ENCODE peak calls at places on chromosomes 16 and 17, in ten cellular contexts. X is esophagus squamous epithelium, H is kidney, N is brain microvascular endothelial cell, Y is cardiac fibroblast, V is psoas muscle, M is Peyer's patch, L is HFF-Myc, U is A549, A is ascending aorta. K is an unnamed sample.

GRCh38 chr16:87733190-87733589 is 32.6 kb downstream of the KLHDC4 start:
- DNase-seq in X (no peak), H (no peak), N (no peak), Y (no peak), V (no peak), M (no peak), L (no peak), U (no peak), A (no peak), K (no peak)

GRCh38 chr16:87608400-87608985 is 6.2 kb downstream of the JPH3 start:
- DNase-seq in X (no peak), H (peak), N (peak), Y (peak), V (peak), M (no peak), L (peak), U (peak), A (no peak), K (no peak)

GRCh38 chr17:55726440-55726839 is 3.8 kb upstream of the TMEM100 start:
- DNase-seq in X (no peak), H (no peak), N (peak), Y (peak), V (peak), M (no peak), L (peak), U (peak), A (peak), K (peak)

GRCh38 chr16:29900888-29901606 is 759 bp downstream of the ASPHD1 start:
- DNase-seq in X (no peak), H (no peak), N (no peak), Y (no peak), V (no peak), M (no peak), L (no peak), U (no peak), A (no peak), K (no peak)

GRCh38 chr17:1882836-1883235 is 53.0 kb downstream of the RPA1 start:
- DNase-seq in X (no peak), H (no peak), N (peak), Y (peak), V (no peak), M (no peak), L (peak), U (peak), A (no peak), K (no peak)

GRCh38 chr17:42565523-42566214 is 1.2 kb upstream of the MLX start:
- DNase-seq in X (no peak), H (peak), N (no peak), Y (no peak), V (no peak), M (no peak), L (no peak), U (no peak), A (no peak), K (no peak)

GRCh38 chr16:47581114-47581513 is 120.0 kb downstream of the PHKB start:
- DNase-seq in X (no peak), H (no peak), N (no peak), Y (no peak), V (no peak), M (no peak), L (no peak), U (peak), A (no peak), K (no peak)

GRCh38 chr17:1365445-1366039 is 34.5 kb downstream of the YWHAE start:
- DNase-seq in X (no peak), H (no peak), N (peak), Y (peak), V (no peak), M (no peak), L (peak), U (peak), A (peak), K (peak)

GRCh38 chr17:30363715-30364202 is 15.0 kb upstream of the CPD start:
- DNase-seq in X (no peak), H (peak), N (no peak), Y (peak), V (no peak), M (no peak), L (peak), U (no peak), A (no peak), K (no peak)

GRCh38 chr17:17757944-17758343 is 76.7 kb downstream of the RAI1 start:
- DNase-seq in X (no peak), H (peak), N (no peak), Y (no peak), V (no peak), M (no peak), L (no peak), U (no peak), A (no peak), K (no peak)

GRCh38 chr16:50251375-50252081 is 14.8 kb upstream of the ADCY7 start:
- DNase-seq in X (no peak), H (no peak), N (peak), Y (peak), V (no peak), M (peak), L (no peak), U (no peak), A (no peak), K (peak)

GRCh38 chr17:45942284-45942683 is 47.9 kb downstream of the MAPT start:
- DNase-seq in X (no peak), H (no peak), N (no peak), Y (peak), V (peak), M (no peak), L (peak), U (no peak), A (peak), K (no peak)

GRCh38 chr16:88856122-88856827 is 472 bp downstream of the GALNS start:
- DNase-seq in X (no peak), H (peak), N (no peak), Y (no peak), V (peak), M (peak), L (no peak), U (no peak), A (peak), K (no peak)

GRCh38 chr16:54928016-54928356 is 2.7 kb upstream of the IRX5 start:
- DNase-seq in X (no peak), H (peak), N (no peak), Y (peak), V (no peak), M (no peak), L (no peak), U (peak), A (no peak), K (no peak)

GRCh38 chr16:69618307-69618706 is 52.5 kb downstream of the NFAT5 start:
- DNase-seq in X (no peak), H (no peak), N (no peak), Y (peak), V (no peak), M (no peak), L (no peak), U (no peak), A (no peak), K (no peak)

GRCh38 chr17:6969323-6969726 is 26.5 kb upstream of the ALOX12 start:
- DNase-seq in X (no peak), H (no peak), N (no peak), Y (peak), V (no peak), M (no peak), L (no peak), U (peak), A (no peak), K (no peak)

GRCh38 chr16:88099563-88099890 is 148.3 kb downstream of the BANP start:
- DNase-seq in X (no peak), H (peak), N (no peak), Y (no peak), V (no peak), M (no peak), L (no peak), U (no peak), A (no peak), K (no peak)

GRCh38 chr16:88886915-88887521 is 20.6 kb upstream of the PABPN1L start:
- DNase-seq in X (no peak), H (peak), N (no peak), Y (peak), V (peak), M (peak), L (no peak), U (no peak), A (no peak), K (no peak)

GRCh38 chr17:82965371-82965770 is 114.0 kb upstream of the METRNL start:
- DNase-seq in X (no peak), H (peak), N (no peak), Y (no peak), V (no peak), M (peak), L (no peak), U (no peak), A (no peak), K (no peak)

GRCh38 chr17:48486557-48486956 is 44.3 kb downstream of the HOXB1 start:
- DNase-seq in X (no peak), H (peak), N (peak), Y (peak), V (peak), M (no peak), L (peak), U (peak), A (no peak), K (peak)

GRCh38 chr16:16933861-16934260 is 536.9 kb downstream of the XYLT1 start:
- DNase-seq in X (no peak), H (no peak), N (no peak), Y (no peak), V (no peak), M (no peak), L (no peak), U (no peak), A (no peak), K (no peak)

GRCh38 chr16:27470567-27471431 is 68.8 kb downstream of the IL21R start:
- DNase-seq in X (no peak), H (peak), N (peak), Y (peak), V (peak), M (peak), L (peak), U (no peak), A (no peak), K (no peak)

GRCh38 chr17:39541652-39542051 is 66.1 kb downstream of the NEUROD2 start:
- DNase-seq in X (no peak), H (no peak), N (no peak), Y (no peak), V (no peak), M (no peak), L (no peak), U (no peak), A (peak), K (no peak)

GRCh38 chr17:49624896-49625295 is 49.2 kb downstream of the NXPH3 start:
- DNase-seq in X (no peak), H (no peak), N (peak), Y (peak), V (no peak), M (no peak), L (peak), U (no peak), A (peak), K (no peak)

GRCh38 chr17:53313746-53314145 is 509.0 kb upstream of the KIF2B start:
- DNase-seq in X (no peak), H (no peak), N (peak), Y (peak), V (no peak), M (no peak), L (no peak), U (no peak), A (no peak), K (no peak)

GRCh38 chr17:979211-979538 is 401 bp downstream of the NXN start:
- DNase-seq in X (no peak), H (peak), N (no peak), Y (no peak), V (no peak), M (no peak), L (no peak), U (no peak), A (no peak), K (no peak)

GRCh38 chr17:58303981-58304734 is 23.4 kb upstream of the MPO start:
- DNase-seq in X (no peak), H (peak), N (peak), Y (peak), V (no peak), M (peak), L (no peak), U (peak), A (peak), K (no peak)

GRCh38 chr16:64983983-64984382 is 137.9 kb downstream of the CDH11 start:
- DNase-seq in X (no peak), H (no peak), N (peak), Y (peak), V (no peak), M (no peak), L (peak), U (peak), A (no peak), K (no peak)

GRCh38 chr16:67803894-67804293 is 2.5 kb downstream of the RANBP10 start:
- DNase-seq in X (no peak), H (no peak), N (no peak), Y (no peak), V (no peak), M (no peak), L (no peak), U (no peak), A (no peak), K (no peak)

GRCh38 chr16:19029980-19030379 is 37.4 kb upstream of the COQ7 start:
- DNase-seq in X (no peak), H (no peak), N (no peak), Y (peak), V (no peak), M (no peak), L (no peak), U (no peak), A (no peak), K (no peak)

GRCh38 chr16:23962001-23962400 is 126.2 kb downstream of the PRKCB start:
- DNase-seq in X (no peak), H (no peak), N (no peak), Y (no peak), V (no peak), M (no peak), L (no peak), U (no peak), A (no peak), K (no peak)

GRCh38 chr16:53031323-53031942 is 21.3 kb downstream of the CHD9NB start:
- DNase-seq in X (no peak), H (no peak), N (no peak), Y (peak), V (no peak), M (no peak), L (no peak), U (no peak), A (no peak), K (no peak)

GRCh38 chr17:266219-266618 is 84.8 kb upstream of the DOC2B start:
- DNase-seq in X (no peak), H (peak), N (no peak), Y (no peak), V (no peak), M (peak), L (no peak), U (no peak), A (peak), K (no peak)

GRCh38 chr17:77466140-77466539 is 325.4 kb downstream of the SEC14L1 start:
- DNase-seq in X (no peak), H (peak), N (no peak), Y (no peak), V (no peak), M (no peak), L (no peak), U (no peak), A (no peak), K (no peak)

GRCh38 chr16:3950343-3951193 is 70.1 kb upstream of the CREBBP start:
- DNase-seq in X (no peak), H (peak), N (peak), Y (peak), V (peak), M (peak), L (peak), U (peak), A (peak), K (no peak)

GRCh38 chr16:85173981-85174751 is 61.9 kb upstream of the CIBAR2 start:
- DNase-seq in X (no peak), H (peak), N (peak), Y (peak), V (peak), M (no peak), L (peak), U (peak), A (peak), K (no peak)

GRCh38 chr16:67857547-67858233 is 10.2 kb upstream of the CENPT start:
- DNase-seq in X (no peak), H (peak), N (peak), Y (peak), V (peak), M (peak), L (peak), U (peak), A (peak), K (no peak)

GRCh38 chr17:8004899-8005298 is 2.5 kb downstream of the GUCY2D start:
- DNase-seq in X (no peak), H (peak), N (peak), Y (peak), V (no peak), M (no peak), L (no peak), U (no peak), A (no peak), K (no peak)

GRCh38 chr17:46979023-46979870 is at the start of gene RPRML:
- DNase-seq in X (no peak), H (peak), N (no peak), Y (no peak), V (peak), M (peak), L (no peak), U (peak), A (no peak), K (no peak)

GRCh38 chr17:33192961-33193911 is 99.9 kb downstream of the ASIC2 start:
- DNase-seq in X (no peak), H (no peak), N (no peak), Y (no peak), V (no peak), M (no peak), L (no peak), U (no peak), A (peak), K (no peak)

GRCh38 chr17:61443475-61443882 is 8.7 kb upstream of the TBX4 start:
- DNase-seq in X (no peak), H (no peak), N (no peak), Y (no peak), V (no peak), M (no peak), L (no peak), U (no peak), A (no peak), K (no peak)
- H3K4me3 ChIP-seq in X (no peak), H (no peak), N (no peak), Y (no peak), V (no peak), M (no peak), L (no peak), U (no peak), A (no peak), K (no peak)

DNA sequence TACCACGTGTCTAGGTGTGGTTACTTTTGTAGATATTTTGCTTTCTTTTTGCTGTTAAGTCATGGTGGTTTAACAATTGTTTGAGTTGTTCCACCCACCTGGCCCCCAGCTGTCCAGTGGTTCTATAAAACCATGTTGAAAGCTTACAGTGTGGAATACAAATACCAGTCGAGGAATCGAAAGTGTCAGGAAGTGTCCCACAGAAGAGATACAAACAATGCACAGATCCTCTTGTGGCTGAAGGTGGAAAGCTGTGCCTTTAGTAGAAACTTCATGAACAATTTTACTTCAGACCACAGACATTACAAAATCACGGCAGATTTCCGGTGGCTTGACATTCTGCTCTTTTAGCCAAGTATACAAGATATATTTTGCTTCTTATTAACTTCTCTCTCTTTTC is 782.4 kb upstream of the SOX9 start:
- DNase-seq in X (no peak), H (no peak), N (no peak), Y (peak), V (no peak), M (no peak), L (peak), U (peak), A (no peak), K (no peak)
- TF ChIP-seq CTCF in X (no peak), H (no peak), N (peak), Y (no peak), V (no peak), M (no peak), L (no peak), U (no peak), A (no peak), K (no peak)

GRCh38 chr17:81438024-81438664 is 42.9 kb downstream of the BAHCC1 start:
- DNase-seq in X (no peak), H (no peak), N (no peak), Y (no peak), V (no peak), M (no peak), L (no peak), U (no peak), A (no peak), K (no peak)
- H3K4me3 ChIP-seq in X (no peak), H (no peak), N (no peak), Y (no peak), V (no peak), M (no peak), L (no peak), U (no peak), A (no peak), K (no peak)

GRCh38 chr17:57002904-57003303 is 25.0 kb downstream of the SCPEP1 start:
- DNase-seq in X (no peak), H (no peak), N (no peak), Y (no peak), V (no peak), M (no peak), L (no peak), U (no peak), A (no peak), K (no peak)

GRCh38 chr17:57008958-57009357 is 31.0 kb downstream of the SCPEP1 start:
- DNase-seq in X (no peak), H (no peak), N (no peak), Y (no peak), V (no peak), M (no peak), L (no peak), U (no peak), A (no peak), K (no peak)

GRCh38 chr17:57001541-57001940 is 23.6 kb downstream of the SCPEP1 start:
- DNase-seq in X (no peak), H (no peak), N (no peak), Y (no peak), V (no peak), M (no peak), L (no peak), U (no peak), A (no peak), K (no peak)

GRCh38 chr17:57006040-57006439 is 28.1 kb downstream of the SCPEP1 start:
- DNase-seq in X (no peak), H (no peak), N (no peak), Y (no peak), V (no peak), M (no peak), L (no peak), U (no peak), A (no peak), K (no peak)

DNA sequence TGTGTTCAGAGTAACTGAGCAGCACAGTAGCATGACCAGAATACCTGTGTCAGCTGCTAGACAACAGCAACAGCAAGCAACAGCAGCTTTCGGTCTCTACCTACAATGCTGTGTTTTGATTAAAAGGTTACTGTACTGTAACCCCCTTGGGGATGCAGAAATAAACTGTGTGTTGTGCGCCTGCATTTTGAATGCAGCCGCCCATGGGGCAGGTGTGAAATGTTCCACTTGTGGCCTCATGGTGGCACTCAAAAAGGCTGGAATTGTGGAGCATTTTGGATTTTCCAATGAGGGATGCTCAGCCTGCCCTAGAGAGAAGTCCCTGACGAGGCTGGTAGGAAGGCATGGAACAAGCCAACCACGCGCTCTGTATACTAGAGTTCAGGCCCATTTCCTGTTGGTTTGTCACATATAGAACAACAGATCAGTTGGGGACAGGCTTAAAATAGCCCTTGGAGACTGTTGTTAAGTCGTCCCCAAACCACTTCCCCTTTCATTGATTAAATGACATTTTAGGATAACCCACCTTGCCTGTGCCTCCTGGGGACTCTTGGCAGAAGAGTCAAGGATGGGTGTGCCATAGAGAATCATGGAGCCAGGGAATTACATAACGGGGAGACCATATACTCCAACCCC is 27.1 kb downstream of the SCPEP1 start:
- DNase-seq in X (no peak), H (no peak), N (no peak), Y (no peak), V (no peak), M (no peak), L (no peak), U (peak), A (no peak), K (no peak)
- TF ChIP-seq CTCF in X (no peak), H (peak), N (peak), Y (no peak), V (peak), M (no peak), L (peak), U (peak), A (peak), K (no peak)

K was measured in AG04449.